ENCODE peak calls at places on chromosomes 5 and 9, in seven cellular contexts. K is hepatocyte, A is PC-9, P is K562, J is gastrocnemius medialis, H is Peyer's patch, I is left lung. Z is an unnamed sample.

GRCh38 chr5:170523830-170524229 is 20.0 kb downstream of the KCNIP1 start:
- DNase-seq in A (no peak), H (no peak), I (no peak), P (no peak), K (no peak), J (no peak), Z (no peak)

GRCh38 chr5:54902817-54903473 is 82.4 kb downstream of the ESM1 start:
- DNase-seq in H (no peak), J (no peak), K (no peak), P (no peak), A (no peak), I (no peak), Z (peak)

GRCh38 chr5:133295520-133295919 is 243.7 kb downstream of the HSPA4 start:
- DNase-seq in A (no peak), H (no peak), K (no peak), I (no peak), J (no peak), P (no peak), Z (peak)

GRCh38 chr5:133179405-133179804 is 127.6 kb downstream of the HSPA4 start:
- DNase-seq in H (no peak), A (no peak), P (no peak), K (no peak), J (no peak), I (no peak), Z (no peak)

GRCh38 chr9:136846376-136847064 is 2.7 kb upstream of the PHPT1 start:
- DNase-seq in I (no peak), J (no peak), K (no peak), H (no peak), P (no peak), A (no peak), Z (no peak)

GRCh38 chr5:96668725-96669124 is 6.5 kb downstream of the CAST start:
- DNase-seq in K (peak), I (no peak), A (no peak), P (no peak), H (peak), J (no peak), Z (no peak)

GRCh38 chr5:57857696-57858095 is 375.1 kb upstream of the ACTBL2 start:
- DNase-seq in K (no peak), H (no peak), I (no peak), A (no peak), J (no peak), P (no peak), Z (no peak)

GRCh38 chr9:79604149-79604548 is 32.4 kb downstream of the TLE4 start:
- DNase-seq in I (no peak), H (no peak), K (no peak), J (no peak), P (no peak), A (no peak), Z (no peak)

GRCh38 chr5:91166040-91166807 is 216.9 kb downstream of the ARRDC3 start:
- DNase-seq in P (no peak), J (no peak), A (no peak), H (no peak), K (no peak), I (no peak), Z (peak)

GRCh38 chr5:93874080-93874479 is 132.7 kb upstream of the POU5F2 start:
- DNase-seq in A (no peak), I (no peak), J (no peak), K (no peak), H (no peak), P (no peak), Z (peak)

GRCh38 chr5:158313739-158314464 is 455.0 kb upstream of the CLINT1 start:
- DNase-seq in K (no peak), H (no peak), J (no peak), I (peak), P (no peak), A (no peak), Z (no peak)

DNA sequence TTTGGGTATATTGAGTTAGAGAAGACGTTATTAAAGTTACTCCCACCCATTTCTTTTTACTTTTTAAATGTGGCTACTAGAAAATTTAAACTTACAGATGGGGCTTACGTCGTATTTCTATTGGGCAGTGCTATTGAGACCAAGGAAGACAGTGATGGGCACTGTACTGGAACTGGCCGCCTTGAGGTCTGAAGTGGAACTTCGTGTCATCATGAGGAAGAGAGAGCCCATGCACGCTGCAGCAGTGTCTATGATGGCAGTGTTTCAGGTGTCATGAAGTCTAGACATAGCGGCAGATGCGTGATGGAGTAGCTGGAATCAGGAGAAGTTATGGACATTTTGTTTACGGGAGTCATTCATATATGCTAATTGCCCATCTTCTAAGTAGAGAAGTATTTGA is 143.7 kb downstream of the LRRC70 start:
- DNase-seq in I (no peak), P (peak), J (no peak), K (no peak), H (no peak), A (no peak), Z (no peak)
- TF ChIP-seq CTCF in I (no peak), P (peak), J (no peak), K (no peak), H (no peak), A (no peak), Z (no peak)

GRCh38 chr5:40685952-40686351 is 6.2 kb downstream of the PTGER4 start:
- DNase-seq in A (no peak), P (no peak), K (no peak), J (no peak), H (no peak), I (no peak), Z (no peak)
- H3K4me3 ChIP-seq in A (no peak), P (no peak), K (no peak), J (no peak), H (peak), I (peak), Z (no peak)

DNA sequence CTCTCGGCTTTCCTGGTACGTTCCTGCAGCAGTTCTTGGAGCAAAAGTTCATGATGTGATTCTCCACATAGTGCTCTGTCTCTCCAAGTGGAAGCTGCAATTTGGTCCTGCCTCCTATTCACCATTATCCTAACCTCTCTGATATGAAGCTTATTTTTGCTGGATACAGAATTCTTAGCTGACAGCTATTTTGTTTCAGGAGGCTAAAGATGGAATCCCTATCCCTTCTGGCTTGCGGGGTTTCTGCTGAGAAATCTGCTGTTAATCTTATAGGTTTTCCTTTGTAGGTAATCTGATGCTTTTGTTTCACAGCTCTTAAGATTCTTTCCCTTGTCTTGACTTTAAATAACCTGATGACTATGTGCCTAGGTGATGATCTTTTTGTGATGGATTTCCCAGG is 181.6 kb upstream of the VLDLR start:
- DNase-seq in H (no peak), J (no peak), A (no peak), I (no peak), K (no peak), P (no peak), Z (no peak)
- H3K27ac ChIP-seq in H (no peak), J (no peak), A (no peak), I (no peak), K (no peak), P (no peak), Z (no peak)

GRCh38 chr5:32490972-32491557 is 46.5 kb upstream of the ZFR start:
- DNase-seq in H (no peak), A (no peak), P (no peak), J (no peak), K (no peak), I (no peak), Z (no peak)

GRCh38 chr5:32489791-32490581 is 45.4 kb upstream of the ZFR start:
- DNase-seq in J (peak), I (no peak), K (peak), P (peak), H (peak), A (peak), Z (peak)

GRCh38 chr5:32487424-32487823 is 42.9 kb upstream of the ZFR start:
- DNase-seq in I (no peak), K (no peak), H (no peak), P (no peak), J (no peak), A (no peak), Z (no peak)

GRCh38 chr5:32482193-32482592 is 37.7 kb upstream of the ZFR start:
- DNase-seq in J (no peak), K (no peak), P (no peak), H (no peak), I (no peak), A (no peak), Z (no peak)

DNA sequence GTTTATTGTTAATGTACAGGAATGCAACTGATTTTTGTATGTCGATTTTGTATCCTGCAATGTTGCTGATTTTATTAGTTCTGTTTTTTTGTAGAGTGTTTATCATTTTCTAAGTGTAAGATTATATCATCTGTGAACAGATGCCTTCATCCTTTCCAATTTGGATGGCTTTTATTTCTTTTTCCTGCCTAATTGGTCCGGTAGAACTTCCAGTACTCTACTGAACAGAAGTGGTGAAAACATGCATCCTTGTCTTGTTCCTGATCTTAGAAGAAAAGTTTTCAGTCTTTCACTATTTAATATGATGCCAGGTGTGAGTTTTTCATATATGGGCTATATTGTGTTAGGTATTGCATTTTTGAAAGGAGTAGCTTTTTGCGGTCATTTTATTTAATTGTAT is 42.5 kb upstream of the ZFR start:
- DNase-seq in K (no peak), H (no peak), I (no peak), J (no peak), A (no peak), P (no peak), Z (no peak)
- TF ChIP-seq CTCF in K (no peak), H (no peak), I (no peak), J (no peak), A (no peak), P (no peak), Z (no peak)

GRCh38 chr9:133274236-133275104 is 531 bp downstream of the ABO start:
- DNase-seq in J (no peak), P (no peak), A (no peak), I (no peak), K (no peak), H (peak), Z (no peak)
- H3K4me3 ChIP-seq in J (peak), P (peak), A (no peak), I (peak), K (peak), H (peak), Z (peak)

GRCh38 chr9:114049453-114050225 is 28.5 kb downstream of the AMBP start:
- DNase-seq in A (no peak), H (no peak), K (no peak), I (no peak), J (no peak), P (no peak), Z (no peak)

GRCh38 chr9:114051281-114051680 is 26.8 kb downstream of the AMBP start:
- DNase-seq in A (no peak), K (no peak), I (peak), J (no peak), H (no peak), P (no peak), Z (no peak)

GRCh38 chr9:114051706-114052105 is 26.4 kb downstream of the AMBP start:
- DNase-seq in K (no peak), P (no peak), H (no peak), A (no peak), I (no peak), J (no peak), Z (no peak)

GRCh38 chr9:114050226-114050568 is 27.9 kb downstream of the AMBP start:
- DNase-seq in J (no peak), K (no peak), A (no peak), I (no peak), H (no peak), P (no peak), Z (no peak)

DNA sequence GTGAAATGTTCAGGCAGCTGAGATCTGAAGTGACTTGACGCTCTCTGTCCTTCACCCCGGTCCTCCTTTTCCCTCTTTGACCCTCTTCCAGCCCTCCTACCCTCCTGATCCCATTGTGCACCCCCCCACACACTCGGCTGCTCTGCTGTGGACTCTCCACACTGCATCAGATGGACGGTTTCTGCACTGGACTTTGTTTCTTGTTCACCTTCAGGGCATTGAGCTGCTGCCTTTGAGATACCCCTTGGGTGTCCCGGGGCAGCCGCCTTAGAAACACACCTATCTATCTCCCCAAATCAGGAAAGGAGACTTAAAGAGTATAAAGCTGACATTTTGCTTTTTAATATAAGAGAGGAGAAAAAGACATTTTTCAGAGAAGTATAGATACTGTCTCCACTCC is 27.5 kb downstream of the AMBP start:
- DNase-seq in K (no peak), J (no peak), P (no peak), I (no peak), A (no peak), H (no peak), Z (no peak)
- H3K27ac ChIP-seq in K (no peak), J (no peak), P (no peak), I (no peak), A (no peak), H (no peak), Z (no peak)

GRCh38 chr5:121029536-121030245 is 565.6 kb downstream of the PRR16 start:
- DNase-seq in A (no peak), I (no peak), H (no peak), K (no peak), J (no peak), P (no peak), Z (no peak)
- TF ChIP-seq CTCF in A (no peak), I (no peak), H (no peak), K (no peak), J (no peak), P (no peak), Z (no peak)

GRCh38 chr5:154611341-154611767 is 133.3 kb upstream of the HAND1 start:
- DNase-seq in K (no peak), H (no peak), J (no peak), A (no peak), I (no peak), P (no peak), Z (no peak)
- H3K4me3 ChIP-seq in K (no peak), H (no peak), J (peak), A (no peak), I (no peak), P (no peak), Z (peak)

GRCh38 chr5:61332891-61333350 is 863 bp downstream of the ZSWIM6 start:
- DNase-seq in K (peak), P (peak), I (peak), J (peak), H (peak), A (peak), Z (peak)

GRCh38 chr5:61330879-61331406 is 1.1 kb upstream of the ZSWIM6 start:
- DNase-seq in J (peak), P (peak), H (peak), I (peak), K (peak), A (peak), Z (peak)

GRCh38 chr5:61331407-61332368 is at the start of gene ZSWIM6:
- DNase-seq in A (peak), I (peak), K (peak), H (peak), P (peak), J (peak), Z (peak)

GRCh38 chr5:61333351-61334223 is 1.5 kb downstream of the ZSWIM6 start:
- DNase-seq in H (peak), P (peak), K (peak), J (peak), I (peak), A (peak), Z (peak)

GRCh38 chr5:61332369-61332745 is 299 bp downstream of the ZSWIM6 start:
- DNase-seq in A (no peak), K (peak), P (no peak), H (peak), I (peak), J (no peak), Z (peak)
- H3K27ac ChIP-seq in A (no peak), K (peak), P (no peak), H (peak), I (peak), J (peak), Z (peak)

DNA sequence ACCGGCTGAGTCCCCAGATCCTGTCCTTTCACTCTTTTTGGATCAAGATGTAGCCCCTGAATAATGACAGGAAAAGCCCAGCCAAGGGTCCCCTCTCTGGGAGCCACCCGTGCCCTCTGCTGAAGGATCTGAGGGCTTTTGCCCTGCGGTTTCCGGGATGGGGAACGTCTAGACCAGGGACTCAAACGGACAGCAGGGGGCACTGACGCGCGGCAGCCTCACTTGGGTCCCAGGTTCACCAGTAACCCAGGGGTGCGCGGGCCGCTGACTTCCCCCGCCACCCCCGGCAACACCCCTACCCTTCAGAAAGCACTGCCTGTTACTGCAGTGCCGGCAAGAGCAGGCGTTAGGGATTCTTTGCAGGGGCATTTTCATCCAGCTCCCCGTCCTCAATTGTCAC is 98.7 kb upstream of the FCN2 start:
- DNase-seq in H (no peak), I (no peak), A (no peak), J (no peak), K (no peak), P (peak), Z (no peak)
- TF ChIP-seq CTCF in H (no peak), I (peak), A (no peak), J (no peak), K (peak), P (peak), Z (peak)

Z was measured in cardiac muscle cell.